ENCODE peak calls at places on chromosomes 13 and 19, in eight cellular contexts. K is upper lobe of left lung, Y is sigmoid colon, S is breast epithelium, N is transverse colon, M is SK-N-SH, A is GM23338, P is GM12878. H is an unnamed sample. For H3K4me1, the result is how much of the 10 kb centered on the place peaks cover.

GRCh38 chr13:32878172-32878571 is 138.1 kb upstream of the KL start:
- DNase-seq in K (no peak), P (no peak), N (no peak), A (no peak), M (no peak), Y (no peak), S (no peak), H (no peak)

GRCh38 chr19:53881482-53882390 is at the start of gene PRKCG:
- DNase-seq in M (peak), A (peak), S (no peak), N (peak), K (peak), Y (no peak), P (no peak), H (no peak)

GRCh38 chr19:55581145-55581827 is 638 bp upstream of the ZNF579 start:
- DNase-seq in N (no peak), A (peak), K (no peak), Y (no peak), P (no peak), S (no peak), M (no peak), H (no peak)

GRCh38 chr19:18456974-18457373 is 19.0 kb upstream of the ISYNA1 start:
- DNase-seq in S (no peak), A (no peak), N (peak), P (no peak), Y (peak), M (no peak), K (no peak), H (no peak)

GRCh38 chr19:38172001-38172400 is 52.0 kb downstream of the DPF1 start:
- DNase-seq in Y (no peak), N (no peak), M (no peak), P (no peak), K (no peak), A (no peak), S (no peak), H (no peak)

GRCh38 chr13:19845758-19846157 is 17.7 kb downstream of the ZMYM5 start:
- DNase-seq in P (no peak), K (no peak), Y (peak), M (peak), N (no peak), S (no peak), A (no peak), H (no peak)

GRCh38 chr19:30635026-30635985 is 263.1 kb downstream of the ZNF536 start:
- DNase-seq in P (no peak), A (no peak), K (no peak), M (no peak), S (no peak), N (no peak), Y (no peak), H (no peak)

GRCh38 chr13:44101347-44102083 is 221.8 kb downstream of the LACC1 start:
- DNase-seq in M (no peak), N (no peak), S (no peak), P (no peak), A (no peak), Y (no peak), K (no peak), H (no peak)

GRCh38 chr13:38763446-38764381 is 76.8 kb downstream of the FREM2 start:
- DNase-seq in N (no peak), S (no peak), P (no peak), K (peak), Y (no peak), A (peak), M (peak), H (no peak)

DNA sequence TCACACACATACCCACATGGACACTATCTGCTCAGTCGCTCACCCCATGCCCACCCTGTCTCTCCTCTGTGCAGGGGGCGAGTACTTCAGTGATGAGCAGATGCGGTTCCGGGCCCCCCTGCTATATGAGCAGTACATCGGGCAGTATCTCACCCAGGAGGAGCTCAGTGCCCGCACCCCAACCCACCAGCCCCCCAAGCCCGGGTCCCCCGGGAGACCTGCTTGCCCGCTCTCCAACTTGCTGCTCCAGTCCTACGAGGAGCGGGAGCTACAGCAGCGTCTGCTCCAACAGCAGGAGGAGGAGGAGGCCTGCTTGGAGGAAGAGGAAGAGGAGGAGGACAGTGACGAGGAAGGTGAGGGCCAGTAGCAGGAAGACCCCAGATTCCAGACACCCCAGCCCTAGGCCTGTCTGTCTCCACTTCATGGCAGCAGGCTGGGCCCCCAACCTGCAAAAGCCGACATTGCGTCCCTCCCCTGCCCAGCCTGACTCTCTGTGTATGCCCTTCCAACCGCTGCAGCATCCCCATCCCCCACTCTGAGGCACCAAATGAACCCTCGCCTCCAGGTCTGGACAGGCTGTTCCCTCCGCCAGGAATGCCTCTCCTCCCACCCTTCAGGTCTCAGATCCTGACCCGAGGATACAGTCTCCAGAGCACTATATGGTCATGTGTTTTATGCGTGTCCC is 9.7 kb downstream of the CCDC97 start:
- DNase-seq in A (no peak), Y (no peak), S (no peak), M (no peak), N (no peak), K (no peak), P (no peak), H (no peak)
- TF ChIP-seq POLR2AphosphoS5 in A (no peak), Y (no peak), S (no peak), M (no peak), N (no peak), K (no peak), P (no peak), H (no peak)

GRCh38 chr13:48221301-48222190 is 11.5 kb upstream of the ITM2B start:
- DNase-seq in K (peak), M (no peak), A (no peak), Y (peak), P (no peak), N (no peak), S (no peak), H (peak)

GRCh38 chr13:48220592-48221300 is 12.3 kb upstream of the ITM2B start:
- DNase-seq in N (no peak), A (no peak), Y (no peak), S (no peak), M (no peak), K (no peak), P (no peak), H (no peak)

GRCh38 chr13:48223016-48223385 is 10.0 kb upstream of the ITM2B start:
- DNase-seq in N (no peak), P (no peak), M (no peak), Y (no peak), K (no peak), S (no peak), A (no peak), H (no peak)

DNA sequence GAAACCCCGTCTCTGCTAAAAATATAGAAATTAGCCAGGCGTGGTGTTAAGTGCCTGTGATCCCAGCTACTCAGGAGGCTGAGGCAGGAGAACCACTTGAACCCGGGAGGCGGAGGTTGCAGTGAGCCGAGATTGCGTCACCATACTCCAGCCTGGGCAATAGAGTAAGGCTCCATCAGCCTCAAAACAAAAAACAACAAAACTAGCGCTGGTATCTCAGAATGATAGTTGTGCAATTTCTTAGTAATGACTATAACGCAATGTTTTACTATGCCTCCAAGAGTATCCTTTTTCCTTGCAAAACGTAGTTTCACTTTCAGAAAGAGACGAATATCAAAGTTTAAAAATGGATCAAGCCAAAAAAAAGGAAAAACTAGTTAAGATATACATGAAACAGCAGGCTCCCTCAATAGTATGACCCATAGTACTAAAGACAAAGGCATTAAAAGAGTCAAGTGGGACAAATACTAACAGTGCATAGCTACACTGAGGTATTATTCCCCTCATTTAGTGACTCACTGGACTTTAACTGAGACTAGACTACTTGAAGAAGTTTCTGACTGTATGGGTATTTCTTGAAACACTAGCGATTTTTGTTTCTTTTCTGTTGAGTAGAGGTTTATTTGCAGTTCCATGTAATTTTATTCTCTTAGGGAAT is 10.5 kb upstream of the ITM2B start:
- DNase-seq in S (no peak), K (peak), P (no peak), A (no peak), M (no peak), Y (peak), N (peak), H (no peak)
- H3K4me1 ChIP-seq in S (under half), K (under half), P (under half), A (under half), M (under half), Y (under half), N (under half), H (under half)

DNA sequence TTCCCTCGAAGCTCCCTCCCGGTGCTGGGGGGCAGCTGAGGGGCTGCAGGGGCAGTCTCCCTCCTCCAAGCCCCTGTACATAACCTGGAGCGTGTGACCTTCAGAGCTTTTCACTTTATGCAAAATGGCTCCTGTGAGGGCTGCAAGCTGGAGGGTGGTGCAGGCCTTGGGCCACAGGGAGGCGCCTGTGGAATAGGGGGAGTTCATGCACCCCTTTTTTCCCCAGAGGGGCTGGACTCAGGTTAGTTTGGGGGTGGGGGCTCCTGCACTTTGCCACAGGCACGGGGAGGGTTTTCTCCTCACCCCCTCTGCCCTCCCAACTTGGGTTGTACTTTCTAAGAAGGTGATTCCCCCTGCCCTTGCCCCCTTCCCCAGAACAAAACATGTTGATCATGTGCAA is 6.6 kb upstream of the PRR19 start:
- DNase-seq in A (no peak), Y (no peak), K (no peak), N (no peak), S (no peak), M (no peak), P (no peak), H (no peak)
- TF ChIP-seq POLR2AphosphoS5 in A (no peak), Y (no peak), K (no peak), N (no peak), S (no peak), M (no peak), P (no peak), H (no peak)

DNA sequence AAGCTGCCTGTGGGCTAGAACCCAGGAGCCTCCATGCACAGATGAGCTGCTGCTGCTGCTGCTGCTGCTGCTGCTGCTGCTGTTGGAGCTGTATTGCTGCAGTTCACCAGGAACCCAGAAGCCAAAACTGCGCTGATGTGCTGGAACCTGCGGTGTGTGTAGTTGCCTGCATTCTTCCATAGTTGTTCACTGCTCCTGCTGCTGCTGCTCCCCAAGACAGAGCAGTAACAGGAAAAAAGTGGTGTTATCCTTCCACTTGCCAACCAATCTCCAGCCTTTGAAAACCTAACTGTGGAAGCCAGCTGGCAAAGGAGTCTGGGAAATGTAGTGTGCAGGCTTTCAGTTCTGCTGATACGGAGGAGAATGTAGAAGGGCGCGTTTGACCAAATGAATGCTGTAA is 37.9 kb downstream of the ARHGAP35 start:
- DNase-seq in Y (peak), M (no peak), P (no peak), N (no peak), A (peak), S (no peak), K (no peak), H (no peak)
- H3K4me1 ChIP-seq in Y (under half), M (under half), P (under half), N (under half), A (under half), S (under half), K (under half), H (under half)